ENCODE peak calls at places on chromosome 9, in ten cellular contexts. One of them, this sample, is unnamed.
A peak's percentile ranks its signal among the peaks of the same experiment; 100 is the strongest.

GRCh38 chr9:129285382-129285781 is 107.3 kb upstream of the IER5L start:
- DNase-seq in AG04449: no peak
- DNase-seq in dermis microvascular lymphatic vessel endothelial cell: no peak
- DNase-seq in T-cell: no peak
- DNase-seq in NCI-H2029: no peak
- DNase-seq in retina: no peak
- DNase-seq in CD4-positive, alpha-beta T cell: no peak
- DNase-seq in mesendoderm: no peak
- DNase-seq in Right ventricle myocardium superior: no peak
- DNase-seq in lower lobe of right lung: peak; percentile 1
- DNase-seq in this sample: no peak

GRCh38 chr9:20355022-20355421 is 267.3 kb downstream of the MLLT3 start:
- DNase-seq in NCI-H2029: no peak
- DNase-seq in CD4-positive, alpha-beta T cell: no peak
- DNase-seq in AG04449: peak; percentile 78
- DNase-seq in dermis microvascular lymphatic vessel endothelial cell: no peak
- DNase-seq in mesendoderm: no peak
- DNase-seq in Right ventricle myocardium superior: no peak
- DNase-seq in T-cell: no peak
- DNase-seq in retina: no peak
- DNase-seq in lower lobe of right lung: no peak
- DNase-seq in this sample: no peak

GRCh38 chr9:125189011-125189360 is 617 bp downstream of the PPP6C start:
- DNase-seq in T-cell: peak; percentile 25
- DNase-seq in lower lobe of right lung: peak; percentile 65
- DNase-seq in dermis microvascular lymphatic vessel endothelial cell: peak; percentile 35
- DNase-seq in mesendoderm: no peak
- DNase-seq in AG04449: no peak
- DNase-seq in CD4-positive, alpha-beta T cell: no peak
- DNase-seq in retina: no peak
- DNase-seq in NCI-H2029: no peak
- DNase-seq in Right ventricle myocardium superior: peak; percentile 50
- DNase-seq in this sample: peak; percentile 38

GRCh38 chr9:116115731-116116353 is 37.7 kb upstream of the PAPPA start:
- DNase-seq in lower lobe of right lung: no peak
- DNase-seq in T-cell: no peak
- DNase-seq in AG04449: no peak
- DNase-seq in dermis microvascular lymphatic vessel endothelial cell: no peak
- DNase-seq in retina: no peak
- DNase-seq in Right ventricle myocardium superior: no peak
- DNase-seq in NCI-H2029: no peak
- DNase-seq in mesendoderm: no peak
- DNase-seq in CD4-positive, alpha-beta T cell: no peak
- DNase-seq in this sample: no peak

GRCh38 chr9:24879591-24879990 is 333.9 kb upstream of the IZUMO3 start:
- DNase-seq in T-cell: no peak
- DNase-seq in NCI-H2029: no peak
- DNase-seq in Right ventricle myocardium superior: no peak
- DNase-seq in CD4-positive, alpha-beta T cell: no peak
- DNase-seq in lower lobe of right lung: no peak
- DNase-seq in AG04449: no peak
- DNase-seq in dermis microvascular lymphatic vessel endothelial cell: no peak
- DNase-seq in mesendoderm: no peak
- DNase-seq in retina: no peak
- DNase-seq in this sample: no peak

GRCh38 chr9:133538176-133538575 is 3.7 kb downstream of the ADAMTSL2 start:
- DNase-seq in dermis microvascular lymphatic vessel endothelial cell: no peak
- DNase-seq in NCI-H2029: no peak
- DNase-seq in Right ventricle myocardium superior: no peak
- DNase-seq in mesendoderm: no peak
- DNase-seq in lower lobe of right lung: no peak
- DNase-seq in AG04449: no peak
- DNase-seq in CD4-positive, alpha-beta T cell: no peak
- DNase-seq in retina: no peak
- DNase-seq in T-cell: no peak
- DNase-seq in this sample: no peak

GRCh38 chr9:94772654-94773303 is 46.3 kb downstream of the AOPEP start:
- DNase-seq in CD4-positive, alpha-beta T cell: no peak
- DNase-seq in dermis microvascular lymphatic vessel endothelial cell: peak; percentile 29
- DNase-seq in Right ventricle myocardium superior: no peak
- DNase-seq in mesendoderm: no peak
- DNase-seq in T-cell: no peak
- DNase-seq in lower lobe of right lung: no peak
- DNase-seq in AG04449: no peak
- DNase-seq in retina: peak; percentile 48
- DNase-seq in NCI-H2029: peak; percentile 93
- DNase-seq in this sample: no peak

GRCh38 chr9:13896047-13896446 is 417.9 kb downstream of the NFIB start:
- DNase-seq in lower lobe of right lung: no peak
- DNase-seq in mesendoderm: no peak
- DNase-seq in CD4-positive, alpha-beta T cell: no peak
- DNase-seq in AG04449: no peak
- DNase-seq in NCI-H2029: no peak
- DNase-seq in retina: no peak
- DNase-seq in T-cell: no peak
- DNase-seq in dermis microvascular lymphatic vessel endothelial cell: peak; percentile 12
- DNase-seq in Right ventricle myocardium superior: no peak
- DNase-seq in this sample: no peak

GRCh38 chr9:137141976-137142936 is 3.3 kb downstream of the GRIN1 start:
- DNase-seq in AG04449: no peak
- DNase-seq in dermis microvascular lymphatic vessel endothelial cell: no peak
- DNase-seq in CD4-positive, alpha-beta T cell: no peak
- DNase-seq in mesendoderm: no peak
- DNase-seq in Right ventricle myocardium superior: no peak
- DNase-seq in T-cell: no peak
- DNase-seq in NCI-H2029: no peak
- DNase-seq in retina: no peak
- DNase-seq in lower lobe of right lung: no peak
- DNase-seq in this sample: peak; percentile 4

GRCh38 chr9:69582544-69583297 is 89.5 kb downstream of the APBA1 start:
- DNase-seq in mesendoderm: peak; percentile 41
- DNase-seq in CD4-positive, alpha-beta T cell: no peak
- DNase-seq in dermis microvascular lymphatic vessel endothelial cell: peak; percentile 65
- DNase-seq in T-cell: no peak
- DNase-seq in AG04449: no peak
- DNase-seq in Right ventricle myocardium superior: peak; percentile 47
- DNase-seq in lower lobe of right lung: no peak
- DNase-seq in retina: no peak
- DNase-seq in NCI-H2029: no peak
- DNase-seq in this sample: peak; percentile 24

GRCh38 chr9:394347-395052 is 179.8 kb downstream of the DOCK8 start:
- DNase-seq in AG04449: no peak
- DNase-seq in lower lobe of right lung: no peak
- DNase-seq in Right ventricle myocardium superior: peak; percentile 45
- DNase-seq in T-cell: no peak
- DNase-seq in dermis microvascular lymphatic vessel endothelial cell: no peak
- DNase-seq in mesendoderm: peak; percentile 22
- DNase-seq in CD4-positive, alpha-beta T cell: no peak
- DNase-seq in retina: no peak
- DNase-seq in NCI-H2029: no peak
- DNase-seq in this sample: no peak

GRCh38 chr9:90726215-90726614 is 75.4 kb upstream of the SYK start:
- DNase-seq in dermis microvascular lymphatic vessel endothelial cell: no peak
- DNase-seq in lower lobe of right lung: no peak
- DNase-seq in T-cell: no peak
- DNase-seq in AG04449: no peak
- DNase-seq in Right ventricle myocardium superior: no peak
- DNase-seq in CD4-positive, alpha-beta T cell: no peak
- DNase-seq in mesendoderm: peak; percentile 66
- DNase-seq in NCI-H2029: no peak
- DNase-seq in retina: no peak
- DNase-seq in this sample: peak; percentile 46

GRCh38 chr9:69745716-69746538 is 13.9 kb downstream of the PTAR1 start:
- DNase-seq in NCI-H2029: no peak
- DNase-seq in Right ventricle myocardium superior: no peak
- DNase-seq in dermis microvascular lymphatic vessel endothelial cell: peak; percentile 40
- DNase-seq in mesendoderm: peak; percentile 59
- DNase-seq in AG04449: no peak
- DNase-seq in retina: no peak
- DNase-seq in lower lobe of right lung: no peak
- DNase-seq in CD4-positive, alpha-beta T cell: no peak
- DNase-seq in T-cell: no peak
- DNase-seq in this sample: no peak

GRCh38 chr9:108530141-108530540 is 325.6 kb downstream of the ACTL7B start:
- DNase-seq in AG04449: no peak
- DNase-seq in Right ventricle myocardium superior: no peak
- DNase-seq in T-cell: no peak
- DNase-seq in lower lobe of right lung: no peak
- DNase-seq in mesendoderm: no peak
- DNase-seq in retina: no peak
- DNase-seq in CD4-positive, alpha-beta T cell: no peak
- DNase-seq in NCI-H2029: no peak
- DNase-seq in dermis microvascular lymphatic vessel endothelial cell: no peak
- DNase-seq in this sample: no peak

GRCh38 chr9:242461-243080 is 27.9 kb downstream of the DOCK8 start:
- DNase-seq in AG04449: no peak
- DNase-seq in Right ventricle myocardium superior: no peak
- DNase-seq in CD4-positive, alpha-beta T cell: no peak
- DNase-seq in dermis microvascular lymphatic vessel endothelial cell: no peak
- DNase-seq in T-cell: no peak
- DNase-seq in mesendoderm: no peak
- DNase-seq in lower lobe of right lung: no peak
- DNase-seq in retina: no peak
- DNase-seq in NCI-H2029: no peak
- DNase-seq in this sample: no peak

GRCh38 chr9:98356326-98356725 is 100.9 kb upstream of the TBC1D2 start:
- DNase-seq in mesendoderm: no peak
- DNase-seq in T-cell: no peak
- DNase-seq in lower lobe of right lung: no peak
- DNase-seq in NCI-H2029: no peak
- DNase-seq in retina: no peak
- DNase-seq in dermis microvascular lymphatic vessel endothelial cell: no peak
- DNase-seq in AG04449: no peak
- DNase-seq in CD4-positive, alpha-beta T cell: no peak
- DNase-seq in Right ventricle myocardium superior: no peak
- DNase-seq in this sample: no peak

GRCh38 chr9:90988318-90988717 is 186.7 kb downstream of the SYK start:
- DNase-seq in dermis microvascular lymphatic vessel endothelial cell: no peak
- DNase-seq in Right ventricle myocardium superior: no peak
- DNase-seq in lower lobe of right lung: no peak
- DNase-seq in NCI-H2029: no peak
- DNase-seq in mesendoderm: no peak
- DNase-seq in T-cell: no peak
- DNase-seq in CD4-positive, alpha-beta T cell: no peak
- DNase-seq in AG04449: no peak
- DNase-seq in retina: no peak
- DNase-seq in this sample: no peak

GRCh38 chr9:37955781-37956422 is 52.0 kb upstream of the SLC25A51 start:
- DNase-seq in CD4-positive, alpha-beta T cell: no peak
- DNase-seq in Right ventricle myocardium superior: no peak
- DNase-seq in T-cell: no peak
- DNase-seq in NCI-H2029: no peak
- DNase-seq in dermis microvascular lymphatic vessel endothelial cell: no peak
- DNase-seq in AG04449: no peak
- DNase-seq in lower lobe of right lung: no peak
- DNase-seq in mesendoderm: no peak
- DNase-seq in retina: no peak
- DNase-seq in this sample: no peak

GRCh38 chr9:21690561-21690960 is 111.9 kb upstream of the MTAP start:
- DNase-seq in mesendoderm: no peak
- DNase-seq in NCI-H2029: no peak
- DNase-seq in retina: no peak
- DNase-seq in dermis microvascular lymphatic vessel endothelial cell: no peak
- DNase-seq in T-cell: no peak
- DNase-seq in lower lobe of right lung: no peak
- DNase-seq in CD4-positive, alpha-beta T cell: no peak
- DNase-seq in Right ventricle myocardium superior: no peak
- DNase-seq in AG04449: no peak
- DNase-seq in this sample: no peak

GRCh38 chr9:5665059-5665458 is 36.2 kb downstream of the RIC1 start:
- DNase-seq in dermis microvascular lymphatic vessel endothelial cell: peak; percentile 6
- DNase-seq in T-cell: no peak
- DNase-seq in CD4-positive, alpha-beta T cell: no peak
- DNase-seq in mesendoderm: peak; percentile 18
- DNase-seq in retina: no peak
- DNase-seq in AG04449: no peak
- DNase-seq in NCI-H2029: no peak
- DNase-seq in Right ventricle myocardium superior: no peak
- DNase-seq in lower lobe of right lung: no peak
- DNase-seq in this sample: no peak